ENCODE peak calls at places on chromosomes 6 and 20, in eight cellular contexts. One of them, this sample, is unnamed.

GRCh38 chr6:45710304-45710821 is 305.3 kb downstream of the CLIC5 start:
- DNase-seq in breast epithelium: no peak
- DNase-seq in IMR-90: peak; percentile 23
- DNase-seq in neural progenitor cell: no peak
- DNase-seq in fibroblast of lung: peak; percentile 55
- DNase-seq in epithelial cell of esophagus: peak; percentile 32
- DNase-seq in astrocyte of the cerebellum: no peak
- DNase-seq in adrenal gland: no peak
- DNase-seq in this sample: peak; percentile 24

GRCh38 chr20:41183391-41183790 is 46.0 kb downstream of the PLCG1 start:
- DNase-seq in breast epithelium: no peak
- DNase-seq in IMR-90: no peak
- DNase-seq in neural progenitor cell: no peak
- DNase-seq in epithelial cell of esophagus: no peak
- DNase-seq in adrenal gland: peak; percentile 37
- DNase-seq in fibroblast of lung: no peak
- DNase-seq in astrocyte of the cerebellum: no peak
- DNase-seq in this sample: no peak

GRCh38 chr6:116779569-116780164 is 14.1 kb upstream of the FAM162B start:
- DNase-seq in IMR-90: peak; percentile 36
- DNase-seq in astrocyte of the cerebellum: peak; percentile 38
- DNase-seq in epithelial cell of esophagus: peak; percentile 36
- DNase-seq in adrenal gland: no peak
- DNase-seq in breast epithelium: no peak
- DNase-seq in fibroblast of lung: peak; percentile 67
- DNase-seq in neural progenitor cell: peak; percentile 72
- DNase-seq in this sample: no peak

GRCh38 chr6:45605971-45606370 is 228.2 kb upstream of the SUPT3H start:
- DNase-seq in adrenal gland: no peak
- DNase-seq in epithelial cell of esophagus: peak; percentile 53
- DNase-seq in astrocyte of the cerebellum: no peak
- DNase-seq in IMR-90: no peak
- DNase-seq in fibroblast of lung: no peak
- DNase-seq in breast epithelium: no peak
- DNase-seq in neural progenitor cell: no peak
- DNase-seq in this sample: no peak

GRCh38 chr20:17620371-17621228 is 50.7 kb downstream of the DSTN start:
- DNase-seq in fibroblast of lung: no peak
- DNase-seq in adrenal gland: peak; percentile 47
- DNase-seq in astrocyte of the cerebellum: no peak
- DNase-seq in epithelial cell of esophagus: no peak
- DNase-seq in neural progenitor cell: no peak
- DNase-seq in breast epithelium: peak; percentile 15
- DNase-seq in IMR-90: no peak
- DNase-seq in this sample: peak; percentile 64

GRCh38 chr6:131427441-131428051 is 145.5 kb upstream of the ARG1 start:
- DNase-seq in breast epithelium: no peak
- DNase-seq in fibroblast of lung: no peak
- DNase-seq in epithelial cell of esophagus: no peak
- DNase-seq in IMR-90: no peak
- DNase-seq in astrocyte of the cerebellum: no peak
- DNase-seq in neural progenitor cell: no peak
- DNase-seq in adrenal gland: peak; percentile 68
- DNase-seq in this sample: no peak

GRCh38 chr20:58715709-58716475 is 23.3 kb downstream of the NPEPL1 start:
- DNase-seq in IMR-90: no peak
- DNase-seq in breast epithelium: peak; percentile 14
- DNase-seq in adrenal gland: peak; percentile 49
- DNase-seq in fibroblast of lung: no peak
- DNase-seq in epithelial cell of esophagus: no peak
- DNase-seq in neural progenitor cell: no peak
- DNase-seq in astrocyte of the cerebellum: no peak
- DNase-seq in this sample: peak; percentile 62

GRCh38 chr20:58433759-58434158 is 44.7 kb downstream of the VAPB start:
- DNase-seq in IMR-90: peak; percentile 89
- DNase-seq in adrenal gland: no peak
- DNase-seq in breast epithelium: no peak
- DNase-seq in astrocyte of the cerebellum: peak; percentile 13
- DNase-seq in fibroblast of lung: peak; percentile 78
- DNase-seq in epithelial cell of esophagus: peak; percentile 54
- DNase-seq in neural progenitor cell: no peak
- DNase-seq in this sample: no peak

GRCh38 chr20:40489886-40490285 is 199.2 kb downstream of the MAFB start:
- DNase-seq in neural progenitor cell: no peak
- DNase-seq in fibroblast of lung: no peak
- DNase-seq in IMR-90: no peak
- DNase-seq in adrenal gland: no peak
- DNase-seq in astrocyte of the cerebellum: peak; percentile 20
- DNase-seq in breast epithelium: no peak
- DNase-seq in epithelial cell of esophagus: peak; percentile 74
- DNase-seq in this sample: no peak

GRCh38 chr20:48332555-48332954 is 495.2 kb downstream of the PREX1 start:
- DNase-seq in neural progenitor cell: no peak
- DNase-seq in epithelial cell of esophagus: no peak
- DNase-seq in astrocyte of the cerebellum: no peak
- DNase-seq in adrenal gland: no peak
- DNase-seq in fibroblast of lung: no peak
- DNase-seq in breast epithelium: no peak
- DNase-seq in IMR-90: peak; percentile 18
- DNase-seq in this sample: no peak

GRCh38 chr20:31596831-31597482 is 8.1 kb upstream of the ID1 start:
- DNase-seq in fibroblast of lung: no peak
- DNase-seq in epithelial cell of esophagus: no peak
- DNase-seq in astrocyte of the cerebellum: no peak
- DNase-seq in neural progenitor cell: no peak
- DNase-seq in IMR-90: no peak
- DNase-seq in breast epithelium: no peak
- DNase-seq in adrenal gland: no peak
- DNase-seq in this sample: no peak

GRCh38 chr6:30325873-30326445 is 768 bp upstream of the TRIM39 start:
- DNase-seq in epithelial cell of esophagus: peak; percentile 87
- DNase-seq in astrocyte of the cerebellum: peak; percentile 24
- DNase-seq in adrenal gland: no peak
- DNase-seq in breast epithelium: no peak
- DNase-seq in neural progenitor cell: peak; percentile 81
- DNase-seq in IMR-90: no peak
- DNase-seq in fibroblast of lung: no peak
- DNase-seq in this sample: no peak

GRCh38 chr6:44528716-44529115 is 141.2 kb downstream of the CDC5L start:
- DNase-seq in breast epithelium: no peak
- DNase-seq in IMR-90: no peak
- DNase-seq in astrocyte of the cerebellum: no peak
- DNase-seq in fibroblast of lung: no peak
- DNase-seq in adrenal gland: no peak
- DNase-seq in neural progenitor cell: no peak
- DNase-seq in epithelial cell of esophagus: no peak
- DNase-seq in this sample: no peak

GRCh38 chr6:81751388-81752083 is 945 bp downstream of the TENT5A start:
- DNase-seq in neural progenitor cell: peak; percentile 62
- DNase-seq in breast epithelium: peak; percentile 28
- DNase-seq in epithelial cell of esophagus: peak; percentile 46
- DNase-seq in astrocyte of the cerebellum: no peak
- DNase-seq in fibroblast of lung: peak; percentile 49
- DNase-seq in IMR-90: peak; percentile 38
- DNase-seq in adrenal gland: peak; percentile 83
- DNase-seq in this sample: peak; percentile 71

GRCh38 chr6:81753709-81754678 is 1.5 kb upstream of the TENT5A start:
- DNase-seq in astrocyte of the cerebellum: no peak
- DNase-seq in epithelial cell of esophagus: peak; percentile 57
- DNase-seq in breast epithelium: peak; percentile 71
- DNase-seq in fibroblast of lung: peak; percentile 61
- DNase-seq in neural progenitor cell: peak; percentile 79
- DNase-seq in adrenal gland: peak; percentile 96
- DNase-seq in IMR-90: peak; percentile 59
- DNase-seq in this sample: peak; percentile 79

GRCh38 chr6:81750660-81751387 is 1.7 kb downstream of the TENT5A start:
- DNase-seq in epithelial cell of esophagus: peak; percentile 66
- DNase-seq in IMR-90: peak; percentile 18
- DNase-seq in astrocyte of the cerebellum: no peak
- DNase-seq in breast epithelium: no peak
- DNase-seq in fibroblast of lung: no peak
- DNase-seq in neural progenitor cell: peak; percentile 16
- DNase-seq in adrenal gland: no peak
- DNase-seq in this sample: no peak

GRCh38 chr6:81754906-81755305 is 2.4 kb upstream of the TENT5A start:
- DNase-seq in IMR-90: no peak
- DNase-seq in neural progenitor cell: no peak
- DNase-seq in astrocyte of the cerebellum: no peak
- DNase-seq in fibroblast of lung: no peak
- DNase-seq in epithelial cell of esophagus: no peak
- DNase-seq in adrenal gland: no peak
- DNase-seq in breast epithelium: no peak
- DNase-seq in this sample: no peak

GRCh38 chr6:81752969-81753708 is 658 bp upstream of the TENT5A start:
- DNase-seq in fibroblast of lung: peak; percentile 88
- DNase-seq in adrenal gland: peak; percentile 97
- DNase-seq in neural progenitor cell: peak; percentile 85
- DNase-seq in IMR-90: peak; percentile 89
- DNase-seq in breast epithelium: peak; percentile 74
- DNase-seq in astrocyte of the cerebellum: peak; percentile 44
- DNase-seq in epithelial cell of esophagus: peak; percentile 78
- DNase-seq in this sample: peak; percentile 85
- TF ChIP-seq CTCF in fibroblast of lung: peak; percentile 28
- TF ChIP-seq CTCF in adrenal gland: no peak
- TF ChIP-seq CTCF in neural progenitor cell: no peak
- TF ChIP-seq CTCF in IMR-90: peak; percentile 33
- TF ChIP-seq CTCF in breast epithelium: no peak
- TF ChIP-seq CTCF in astrocyte of the cerebellum: peak; percentile 35
- TF ChIP-seq CTCF in epithelial cell of esophagus: no peak
- TF ChIP-seq CTCF in this sample: no peak

GRCh38 chr6:35810831-35811698 is 5.9 kb downstream of the LHFPL5 start:
- DNase-seq in astrocyte of the cerebellum: no peak
- DNase-seq in IMR-90: peak; percentile 69
- DNase-seq in neural progenitor cell: no peak
- DNase-seq in adrenal gland: no peak
- DNase-seq in fibroblast of lung: peak; percentile 34
- DNase-seq in epithelial cell of esophagus: peak; percentile 96
- DNase-seq in breast epithelium: no peak
- DNase-seq in this sample: no peak

GRCh38 chr6:35808688-35809087 is 3.5 kb downstream of the LHFPL5 start:
- DNase-seq in epithelial cell of esophagus: peak; percentile 25
- DNase-seq in adrenal gland: no peak
- DNase-seq in astrocyte of the cerebellum: no peak
- DNase-seq in breast epithelium: no peak
- DNase-seq in neural progenitor cell: no peak
- DNase-seq in fibroblast of lung: peak; percentile 11
- DNase-seq in IMR-90: no peak
- DNase-seq in this sample: no peak

GRCh38 chr6:35817515-35817914 is 12.4 kb downstream of the LHFPL5 start:
- DNase-seq in breast epithelium: no peak
- DNase-seq in epithelial cell of esophagus: no peak
- DNase-seq in adrenal gland: no peak
- DNase-seq in IMR-90: no peak
- DNase-seq in fibroblast of lung: no peak
- DNase-seq in astrocyte of the cerebellum: no peak
- DNase-seq in neural progenitor cell: no peak
- DNase-seq in this sample: no peak

GRCh38 chr6:35811699-35811995 is 6.5 kb downstream of the LHFPL5 start:
- DNase-seq in breast epithelium: no peak
- DNase-seq in adrenal gland: no peak
- DNase-seq in astrocyte of the cerebellum: no peak
- DNase-seq in fibroblast of lung: no peak
- DNase-seq in neural progenitor cell: no peak
- DNase-seq in IMR-90: no peak
- DNase-seq in epithelial cell of esophagus: no peak
- DNase-seq in this sample: no peak
- TF ChIP-seq CTCF in breast epithelium: no peak
- TF ChIP-seq CTCF in adrenal gland: no peak
- TF ChIP-seq CTCF in astrocyte of the cerebellum: no peak
- TF ChIP-seq CTCF in fibroblast of lung: no peak
- TF ChIP-seq CTCF in neural progenitor cell: no peak
- TF ChIP-seq CTCF in IMR-90: no peak
- TF ChIP-seq CTCF in epithelial cell of esophagus: no peak
- TF ChIP-seq CTCF in this sample: no peak

GRCh38 chr20:14757728-14758127 is 420.3 kb upstream of the FLRT3 start:
- DNase-seq in adrenal gland: no peak
- DNase-seq in breast epithelium: no peak
- DNase-seq in astrocyte of the cerebellum: no peak
- DNase-seq in IMR-90: no peak
- DNase-seq in epithelial cell of esophagus: no peak
- DNase-seq in neural progenitor cell: peak; percentile 17
- DNase-seq in fibroblast of lung: no peak
- DNase-seq in this sample: no peak

GRCh38 chr20:14764511-14765369 is 427.3 kb upstream of the FLRT3 start:
- DNase-seq in adrenal gland: no peak
- DNase-seq in IMR-90: no peak
- DNase-seq in neural progenitor cell: no peak
- DNase-seq in astrocyte of the cerebellum: no peak
- DNase-seq in fibroblast of lung: no peak
- DNase-seq in breast epithelium: peak; percentile 40
- DNase-seq in epithelial cell of esophagus: peak; percentile 84
- DNase-seq in this sample: no peak

GRCh38 chr20:14765370-14765701 is 427.9 kb upstream of the FLRT3 start:
- DNase-seq in astrocyte of the cerebellum: no peak
- DNase-seq in adrenal gland: no peak
- DNase-seq in neural progenitor cell: no peak
- DNase-seq in breast epithelium: no peak
- DNase-seq in epithelial cell of esophagus: no peak
- DNase-seq in IMR-90: no peak
- DNase-seq in fibroblast of lung: no peak
- DNase-seq in this sample: no peak

GRCh38 chr20:14761903-14762302 is 424.5 kb upstream of the FLRT3 start:
- DNase-seq in breast epithelium: no peak
- DNase-seq in epithelial cell of esophagus: no peak
- DNase-seq in neural progenitor cell: no peak
- DNase-seq in fibroblast of lung: no peak
- DNase-seq in astrocyte of the cerebellum: no peak
- DNase-seq in IMR-90: no peak
- DNase-seq in adrenal gland: no peak
- DNase-seq in this sample: no peak
- TF ChIP-seq CTCF in breast epithelium: no peak
- TF ChIP-seq CTCF in epithelial cell of esophagus: no peak
- TF ChIP-seq CTCF in neural progenitor cell: no peak
- TF ChIP-seq CTCF in fibroblast of lung: no peak
- TF ChIP-seq CTCF in astrocyte of the cerebellum: no peak
- TF ChIP-seq CTCF in IMR-90: no peak
- TF ChIP-seq CTCF in adrenal gland: no peak
- TF ChIP-seq CTCF in this sample: no peak

GRCh38 chr6:11854418-11855165 is 76.0 kb upstream of the ADTRP start:
- DNase-seq in IMR-90: peak; percentile 89
- DNase-seq in adrenal gland: peak; percentile 62
- DNase-seq in breast epithelium: no peak
- DNase-seq in fibroblast of lung: peak; percentile 60
- DNase-seq in epithelial cell of esophagus: peak; percentile 77
- DNase-seq in astrocyte of the cerebellum: peak; percentile 9
- DNase-seq in neural progenitor cell: no peak
- DNase-seq in this sample: no peak

GRCh38 chr6:11848852-11849731 is 70.5 kb upstream of the ADTRP start:
- DNase-seq in epithelial cell of esophagus: peak; percentile 12
- DNase-seq in astrocyte of the cerebellum: peak; percentile 62
- DNase-seq in fibroblast of lung: no peak
- DNase-seq in breast epithelium: no peak
- DNase-seq in neural progenitor cell: no peak
- DNase-seq in IMR-90: peak; percentile 42
- DNase-seq in adrenal gland: no peak
- DNase-seq in this sample: no peak

GRCh38 chr6:11853678-11854417 is 75.2 kb upstream of the ADTRP start:
- DNase-seq in IMR-90: peak; percentile 42
- DNase-seq in fibroblast of lung: peak; percentile 31
- DNase-seq in astrocyte of the cerebellum: no peak
- DNase-seq in adrenal gland: no peak
- DNase-seq in neural progenitor cell: no peak
- DNase-seq in epithelial cell of esophagus: no peak
- DNase-seq in breast epithelium: no peak
- DNase-seq in this sample: no peak

GRCh38 chr6:11851405-11851804 is 72.8 kb upstream of the ADTRP start:
- DNase-seq in fibroblast of lung: no peak
- DNase-seq in epithelial cell of esophagus: peak; percentile 68
- DNase-seq in neural progenitor cell: no peak
- DNase-seq in adrenal gland: no peak
- DNase-seq in IMR-90: peak; percentile 82
- DNase-seq in astrocyte of the cerebellum: peak; percentile 15
- DNase-seq in breast epithelium: no peak
- DNase-seq in this sample: no peak

GRCh38 chr6:11852061-11852619 is 73.5 kb upstream of the ADTRP start:
- DNase-seq in astrocyte of the cerebellum: peak; percentile 33
- DNase-seq in epithelial cell of esophagus: no peak
- DNase-seq in breast epithelium: no peak
- DNase-seq in fibroblast of lung: no peak
- DNase-seq in IMR-90: no peak
- DNase-seq in adrenal gland: no peak
- DNase-seq in neural progenitor cell: peak; percentile 52
- DNase-seq in this sample: no peak
- TF ChIP-seq CTCF in astrocyte of the cerebellum: no peak
- TF ChIP-seq CTCF in epithelial cell of esophagus: no peak
- TF ChIP-seq CTCF in breast epithelium: no peak
- TF ChIP-seq CTCF in fibroblast of lung: no peak
- TF ChIP-seq CTCF in IMR-90: no peak
- TF ChIP-seq CTCF in adrenal gland: no peak
- TF ChIP-seq CTCF in neural progenitor cell: no peak
- TF ChIP-seq CTCF in this sample: no peak

This sample was measured in type B pancreatic cell.